ENCODE peak calls at places on chromosomes 13 and 19, in seven cellular contexts. U, P, Z, M, Y, H and G are unnamed samples.

GRCh38 chr19:3769494-3769893 is 2.5 kb downstream of the RAX2 start:
- DNase-seq in M (no peak), H (no peak), Z (no peak), Y (no peak), P (no peak), U (no peak), G (no peak)

GRCh38 chr13:67278230-67278629 is 48.1 kb upstream of the PCDH9 start:
- DNase-seq in Y (no peak), U (no peak), P (peak; percentile 28), H (no peak), M (peak; percentile 97), Z (peak; percentile 46), G (no peak)

GRCh38 chr13:35978607-35979316 is 152.4 kb downstream of the DCLK1 start:
- DNase-seq in U (no peak), P (peak; percentile 40), Z (no peak), M (peak; percentile 85), Y (no peak), H (peak; percentile 60), G (no peak)

GRCh38 chr19:56595548-56595899 is 422 bp downstream of the ZNF71 start:
- DNase-seq in M (no peak), U (no peak), H (no peak), Z (no peak), Y (no peak), P (no peak), G (no peak)

GRCh38 chr19:11373166-11373884 is 1.1 kb upstream of the SWSAP1 start:
- DNase-seq in Y (no peak), P (no peak), M (no peak), Z (no peak), U (no peak), H (no peak), G (no peak)

GRCh38 chr13:84870190-84870589 is 929.0 kb downstream of the SLITRK6 start:
- DNase-seq in H (no peak), Y (no peak), M (no peak), P (no peak), Z (no peak), U (no peak), G (no peak)

GRCh38 chr19:7104783-7105447 is 35.4 kb downstream of the ZNF557 start:
- DNase-seq in U (no peak), H (no peak), Y (no peak), P (no peak), M (no peak), Z (no peak), G (no peak)

GRCh38 chr13:71864981-71865857 is 1.8 kb downstream of the DACH1 start:
- DNase-seq in Y (no peak), P (no peak), M (peak; percentile 38), H (peak; percentile 14), U (no peak), Z (no peak), G (peak; percentile 83)

GRCh38 chr19:46351241-46352041 is 4.6 kb downstream of the PPP5C start:
- DNase-seq in Z (no peak), P (no peak), H (peak; percentile 48), M (peak; percentile 43), U (no peak), Y (no peak), G (no peak)

GRCh38 chr13:111326621-111326965 is 6.2 kb downstream of the TEX29 start:
- DNase-seq in M (no peak), Z (no peak), Y (no peak), U (no peak), P (no peak), H (no peak), G (peak; percentile 74)

GRCh38 chr19:58518261-58519086 is 1.1 kb downstream of the ZBTB45 start:
- DNase-seq in U (no peak), M (no peak), Y (no peak), H (no peak), P (no peak), Z (no peak), G (no peak)

GRCh38 chr13:46313441-46314257 is 73.4 kb downstream of the RUBCNL start:
- DNase-seq in U (no peak), P (no peak), M (no peak), Y (no peak), H (no peak), Z (no peak), G (no peak)

GRCh38 chr19:10625003-10625761 is at the start of gene SLC44A2:
- DNase-seq in P (no peak), U (no peak), Z (no peak), H (peak; percentile 60), Y (no peak), M (peak; percentile 61), G (peak; percentile 94)

GRCh38 chr13:91574756-91575155 is 176.3 kb downstream of the GPC5 start:
- DNase-seq in U (no peak), H (no peak), M (peak; percentile 53), Y (no peak), P (no peak), Z (no peak), G (no peak)

GRCh38 chr13:78999494-78999893 is 340.5 kb upstream of the OBI1 start:
- DNase-seq in H (no peak), Z (no peak), Y (no peak), U (no peak), P (no peak), M (no peak), G (no peak)

GRCh38 chr13:100139822-100140221 is 50.9 kb downstream of the PCCA start:
- DNase-seq in Z (no peak), U (no peak), P (no peak), H (no peak), M (no peak), Y (no peak), G (no peak)

DNA sequence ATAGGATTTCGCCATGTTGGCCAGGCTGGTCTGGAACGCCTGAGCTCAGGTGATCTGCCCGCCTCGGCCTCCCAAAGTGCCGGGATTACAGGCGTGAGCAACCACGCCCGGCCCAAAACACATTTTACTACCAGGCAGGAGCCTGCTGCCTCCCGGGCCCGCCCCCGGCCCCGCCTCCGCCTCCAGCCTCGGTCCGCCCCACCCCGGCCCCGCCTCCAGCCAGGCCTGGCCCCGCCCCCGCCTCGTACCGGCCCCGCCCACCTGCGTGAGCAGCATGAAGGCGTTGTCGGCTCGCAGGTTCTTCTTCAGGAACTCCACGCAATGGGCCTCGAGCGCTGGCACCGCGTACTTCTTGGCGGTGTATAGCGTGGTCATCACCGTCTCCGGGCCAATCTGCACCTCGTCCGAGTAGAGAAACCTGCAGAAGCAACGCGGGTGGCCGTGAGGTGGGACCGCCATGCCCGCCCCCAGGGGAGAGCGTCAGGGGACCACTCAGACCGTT is 22.7 kb downstream of the BTBD2 start:
- DNase-seq in Z (no peak), P (no peak), U (no peak), M (no peak), Y (no peak), H (peak; percentile 17), G (no peak)
- H3K4me3 ChIP-seq in Z (no peak overlapping the region), P (no peak overlapping the region), U (no peak overlapping the region), M (no peak overlapping the region), Y (no peak overlapping the region), H (no peak overlapping the region), G (no peak overlapping the region)

GRCh38 chr13:39512687-39513086 is 90.3 kb downstream of the LHFPL6 start:
- DNase-seq in H (no peak), U (no peak), P (no peak), Z (no peak), Y (no peak), M (no peak), G (no peak)
- TF ChIP-seq CTCF in H (no peak), U (no peak), P (no peak), Z (no peak), Y (no peak), M (no peak), G (no peak)

GRCh38 chr19:43684326-43684725 is 14.4 kb upstream of the PLAUR start:
- DNase-seq in Y (no peak), Z (no peak), H (no peak), M (no peak), U (no peak), P (no peak), G (no peak)
- H3K4me3 ChIP-seq in Y (no peak overlapping the region), Z (no peak overlapping the region), H (no peak overlapping the region), M (no peak overlapping the region), U (no peak overlapping the region), P (no peak overlapping the region), G (no peak overlapping the region)

DNA sequence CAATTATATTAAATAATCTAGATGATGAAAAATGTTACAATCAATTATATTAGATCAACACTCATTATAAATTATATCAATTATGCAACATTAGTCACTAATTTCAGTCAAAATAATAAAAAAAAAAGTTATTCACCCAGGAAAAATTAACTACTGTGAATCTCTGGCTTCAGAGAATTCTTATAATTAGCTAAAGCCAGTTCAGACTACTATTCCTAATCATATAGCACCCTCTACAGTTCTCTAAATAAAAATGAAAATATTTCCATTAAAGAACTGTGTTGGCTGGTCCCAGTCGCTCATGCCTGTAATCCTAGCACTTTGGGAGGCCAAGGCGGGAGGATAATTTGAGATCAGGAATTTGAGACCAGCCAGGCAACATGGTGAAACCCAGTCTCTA is 33.0 kb downstream of the XPO4 start:
- DNase-seq in M (no peak), Y (no peak), Z (no peak), H (no peak), U (no peak), P (no peak), G (no peak)
- TF ChIP-seq CTCF in M (peak; percentile 10), Y (no peak), Z (no peak), H (no peak), U (no peak), P (peak; percentile 10), G (no peak)

DNA sequence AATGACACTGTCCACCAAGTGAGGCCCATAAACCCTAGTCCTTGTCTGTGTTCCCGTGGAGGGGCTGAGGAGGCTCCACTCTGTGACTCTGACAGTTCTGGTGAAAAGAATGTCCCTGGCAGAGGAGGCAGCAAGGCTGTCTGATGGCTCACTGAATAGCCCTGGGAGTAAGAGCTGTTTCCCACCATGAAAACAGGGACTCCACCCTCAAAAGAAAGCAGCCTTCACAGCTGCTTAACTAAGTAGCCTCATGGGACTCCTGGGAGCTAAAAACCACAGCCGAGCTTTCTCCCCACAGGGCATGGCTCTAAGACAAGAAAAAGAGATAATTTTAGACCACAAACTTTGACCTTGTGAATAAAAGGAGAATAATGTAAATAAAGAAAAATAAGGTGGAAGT is 135.1 kb upstream of the FRY start:
- DNase-seq in U (no peak), Z (peak; percentile 84), M (peak; percentile 89), P (peak; percentile 80), H (no peak), Y (no peak), G (peak; percentile 51)
- H3K4me3 ChIP-seq in U (no peak overlapping the region), Z (no peak overlapping the region), M (no peak overlapping the region), P (no peak overlapping the region), H (no peak overlapping the region), Y (no peak overlapping the region), G (no peak overlapping the region)

DNA sequence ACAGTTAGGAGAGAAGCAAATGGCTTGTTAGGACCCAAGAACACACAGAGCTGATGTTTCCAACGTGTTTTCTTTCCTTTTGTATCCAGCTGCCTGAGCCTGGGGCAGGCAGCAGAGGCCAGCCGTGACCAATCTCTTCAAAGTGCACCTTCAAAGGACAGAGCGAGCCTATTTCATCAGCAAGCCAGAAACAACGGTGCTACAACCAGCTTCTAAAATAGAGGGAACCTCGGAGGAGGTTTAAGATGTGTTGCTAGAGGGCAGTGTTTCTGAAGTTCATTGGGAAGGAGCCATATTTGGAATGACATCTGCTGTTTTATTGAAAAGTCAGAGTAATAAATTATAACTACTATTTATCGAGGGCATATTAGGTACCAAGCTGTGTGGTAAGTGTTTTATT is 56.2 kb upstream of the RFC3 start:
- DNase-seq in Z (no peak), Y (no peak), U (no peak), M (peak; percentile 52), H (no peak), P (no peak), G (no peak)
- TF ChIP-seq CTCF in Z (peak; percentile 39), Y (no peak), U (no peak), M (peak; percentile 28), H (no peak), P (peak; percentile 22), G (no peak)

GRCh38 chr19:40070058-40070457 is 14.0 kb upstream of the ZNF780B start:
- DNase-seq in Y (no peak), U (no peak), P (no peak), M (no peak), H (no peak), Z (no peak), G (no peak)
- H3K4me3 ChIP-seq in Y (no peak overlapping the region), U (no peak overlapping the region), P (no peak overlapping the region), M (no peak overlapping the region), H (no peak overlapping the region), Z (no peak overlapping the region), G (no peak overlapping the region)